ENCODE peak calls at places on chromosomes 2 and 18, in four cellular contexts. X is sigmoid colon, J is prostate gland, F is transverse colon. S is an unnamed sample.

GRCh38 chr2:160751021-160751420 is 257.4 kb upstream of the RBMS1 start:
- DNase-seq in X (no peak), J (no peak), F (no peak), S (no peak)

GRCh38 chr2:9302755-9303154 is 96.1 kb downstream of the ASAP2 start:
- DNase-seq in X (no peak), J (no peak), F (no peak), S (no peak)

GRCh38 chr2:241560181-241560882 is 1.8 kb downstream of the BOK start:
- DNase-seq in X (no peak), J (no peak), F (no peak), S (no peak)

GRCh38 chr2:33051586-33052385 is 105.0 kb downstream of the LTBP1 start:
- DNase-seq in X (no peak), J (no peak), F (no peak), S (no peak)

GRCh38 chr2:238160206-238161129 is 1.7 kb downstream of the ERFE start:
- DNase-seq in X (no peak), J (no peak), F (no peak), S (peak)

GRCh38 chr2:241560883-241561474 is 2.4 kb downstream of the BOK start:
- DNase-seq in X (no peak), J (peak), F (no peak), S (no peak)

GRCh38 chr2:65033178-65033577 is 23.0 kb upstream of the CEP68 start:
- DNase-seq in X (no peak), J (no peak), F (no peak), S (no peak)

GRCh38 chr2:152763651-152764050 is 45.2 kb downstream of the ARL6IP6 start:
- DNase-seq in X (no peak), J (no peak), F (no peak), S (no peak)

GRCh38 chr2:179898873-179899272 is 37.5 kb upstream of the ZNF385B start:
- DNase-seq in X (no peak), J (no peak), F (peak), S (peak)

GRCh38 chr2:239002960-239003932 is 155.4 kb downstream of the TWIST2 start:
- DNase-seq in X (peak), J (no peak), F (no peak), S (no peak)

GRCh38 chr2:164495491-164496223 is 125.6 kb downstream of the GRB14 start:
- DNase-seq in X (no peak), J (no peak), F (no peak), S (peak)

GRCh38 chr18:21958707-21959457 is 210.5 kb upstream of the GATA6 start:
- DNase-seq in X (no peak), J (no peak), F (no peak), S (no peak)

GRCh38 chr2:112827786-112828185 is 8.8 kb downstream of the IL1B start:
- DNase-seq in X (no peak), J (no peak), F (no peak), S (no peak)

GRCh38 chr2:15943378-15943851 is 3.1 kb downstream of the MYCN start:
- DNase-seq in X (no peak), J (no peak), F (peak), S (peak)
- TF ChIP-seq CTCF in X (no peak), J (no peak), F (peak), S (peak)

GRCh38 chr2:133085646-133086045 is 415.6 kb upstream of the LYPD1 start:
- DNase-seq in X (no peak), J (no peak), F (no peak), S (no peak)
- TF ChIP-seq POLR2AphosphoS5 in X (no peak), J (no peak), F (no peak), S (no peak)

DNA sequence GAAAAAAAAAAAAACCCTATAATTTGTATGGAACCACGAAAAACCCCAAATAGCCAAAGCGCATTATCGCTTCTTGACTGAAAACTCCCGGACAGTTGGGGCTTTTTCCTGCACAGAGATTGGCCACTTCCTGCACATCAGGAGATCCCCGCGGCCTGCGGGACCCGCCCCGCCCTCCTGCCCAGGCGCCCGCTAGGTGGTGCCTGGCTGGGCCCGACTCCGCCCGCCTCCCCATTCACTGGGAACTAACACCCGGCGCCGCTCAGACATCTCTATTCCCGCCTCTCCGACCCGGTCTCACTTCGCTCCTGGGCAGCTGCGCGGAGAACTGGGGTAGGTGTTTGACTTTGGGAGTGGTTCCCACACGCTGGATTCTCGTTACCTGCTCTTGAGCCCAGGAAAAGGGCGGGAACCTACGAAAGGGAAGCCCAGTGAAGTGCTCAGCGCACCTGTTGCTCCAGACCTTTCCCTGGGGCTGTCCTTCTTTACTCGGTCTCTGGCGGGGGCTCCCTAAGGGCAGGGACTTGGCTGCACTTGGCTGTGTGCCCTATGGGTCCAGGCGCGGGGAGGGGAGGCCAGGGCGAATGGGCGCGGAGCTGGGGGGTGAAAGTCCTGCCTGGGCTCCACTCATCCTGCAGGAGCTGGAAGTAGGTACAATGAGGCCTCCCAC is at the start of gene HMSD:
- DNase-seq in X (no peak), J (no peak), F (peak), S (peak)
- TF ChIP-seq CTCF in X (no peak), J (no peak), F (peak), S (peak)

GRCh38 chr2:208346756-208347155 is 59.8 kb upstream of the PTH2R start:
- DNase-seq in X (no peak), J (no peak), F (no peak), S (no peak)
- TF ChIP-seq POLR2AphosphoS5 in X (no peak), J (no peak), F (no peak), S (no peak)

DNA sequence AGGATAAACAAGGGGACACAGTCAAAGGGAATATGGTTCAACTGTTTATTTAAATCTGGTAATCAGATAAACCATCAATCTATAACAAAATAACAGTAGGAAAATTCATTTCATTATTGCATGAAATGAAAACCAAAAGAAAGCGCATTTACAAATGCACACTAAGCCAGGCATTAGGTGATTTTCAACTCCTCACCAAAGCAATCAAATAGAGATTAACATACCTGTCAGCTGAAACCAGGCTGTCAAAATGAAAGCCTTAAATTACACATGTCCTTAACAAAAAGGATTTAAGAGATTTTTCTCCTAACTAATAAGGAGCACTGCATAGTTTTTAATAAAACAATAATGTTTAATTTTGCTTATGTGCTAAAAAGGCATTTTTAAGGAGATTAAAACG is 23.0 kb downstream of the STK39 start:
- DNase-seq in X (no peak), J (no peak), F (no peak), S (no peak)
- TF ChIP-seq CTCF in X (no peak), J (no peak), F (no peak), S (no peak)

GRCh38 chr2:36371963-36372391 is 16.4 kb downstream of the CRIM1 start:
- DNase-seq in X (no peak), J (peak), F (no peak), S (peak)
- TF ChIP-seq POLR2AphosphoS5 in X (no peak), J (no peak), F (no peak), S (no peak)

S was measured in GM23338.